ENCODE peak calls at places on chromosome 7, in five cellular contexts. T is HAP-1, R is thoracic aorta, Q is mammary epithelial cell, W is hepatocyte. S is an unnamed sample.
A peak's percentile ranks its signal among the peaks of the same experiment; 100 is the strongest.

GRCh38 chr7:99456288-99456687 is 9.7 kb downstream of the ATP5MF start:
- DNase-seq in T (no peak), R (no peak), Q (no peak), W (no peak), S (no peak)

GRCh38 chr7:99623091-99623693 is 6.4 kb downstream of the ZSCAN25 start:
- DNase-seq in T (no peak), R (no peak), Q (peak; percentile 90), W (no peak), S (no peak)

GRCh38 chr7:157018997-157019591 is 8.6 kb upstream of the MNX1 start:
- DNase-seq in T (no peak), R (no peak), Q (no peak), W (peak; percentile 16), S (peak; percentile 22)

GRCh38 chr7:109094-109493 is 83.3 kb upstream of the FAM20C start:
- DNase-seq in T (no peak), R (no peak), Q (no peak), W (no peak), S (no peak)

GRCh38 chr7:99447943-99448342 is 9.2 kb downstream of the CPSF4 start:
- DNase-seq in T (no peak), R (no peak), Q (no peak), W (no peak), S (no peak)

GRCh38 chr7:55124989-55125875 is 106.4 kb downstream of the EGFR start:
- DNase-seq in T (no peak), R (no peak), Q (no peak), W (no peak), S (no peak)

GRCh38 chr7:108254259-108254658 is 124.1 kb upstream of the LAMB4 start:
- DNase-seq in T (no peak), R (no peak), Q (no peak), W (no peak), S (no peak)

GRCh38 chr7:52455571-52455970 is 579.9 kb upstream of the POM121L12 start:
- DNase-seq in T (no peak), R (no peak), Q (no peak), W (no peak), S (no peak)

DNA sequence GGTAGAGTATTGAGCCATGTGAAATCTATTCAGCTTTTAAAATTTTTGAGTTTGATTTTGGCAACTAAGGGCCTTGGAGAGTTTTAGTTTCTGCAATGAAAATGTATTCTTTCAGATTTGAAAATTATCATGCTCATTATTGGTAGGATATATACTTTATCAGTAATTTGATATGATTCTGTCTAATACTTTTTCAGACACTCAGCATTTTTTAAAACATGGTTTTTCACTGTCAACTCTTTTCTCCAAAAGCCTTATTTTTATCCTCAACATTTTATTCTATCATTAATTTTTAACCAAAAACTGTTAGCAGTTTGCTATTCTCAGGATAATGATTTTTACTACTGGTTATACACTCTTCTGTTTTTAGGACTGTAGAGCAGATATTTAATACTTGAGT is 4.8 kb downstream of the ANKIB1 start:
- DNase-seq in T (no peak), R (no peak), Q (no peak), W (no peak), S (no peak)
- H3K4me1 ChIP-seq in T (peaks cover 13% of the 10 kb centered on the region), R (peaks cover 27% of the 10 kb centered on the region), Q (peaks cover 5% of the 10 kb centered on the region), W (peaks cover 15% of the 10 kb centered on the region), S (peaks cover 10% of the 10 kb centered on the region)

DNA sequence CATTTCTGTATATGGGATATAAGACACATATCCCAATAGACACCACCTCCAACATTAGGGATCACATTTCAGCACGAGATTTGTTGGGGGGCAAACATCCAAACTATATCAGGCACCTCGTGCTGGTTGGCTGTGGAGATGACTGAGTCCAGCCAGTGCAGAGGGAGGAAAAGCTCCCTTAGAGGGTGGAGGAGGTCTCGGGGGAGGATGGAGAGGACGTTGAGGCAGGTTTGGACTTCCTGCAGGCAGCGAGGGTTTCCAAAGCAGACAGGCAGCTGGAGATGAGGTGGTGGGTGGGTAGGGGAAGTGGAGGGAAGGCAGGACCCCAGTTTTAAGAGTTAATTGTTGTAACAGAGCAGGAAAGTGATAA is 56.7 kb downstream of the EEPD1 start:
- DNase-seq in T (no peak), R (no peak), Q (no peak), W (no peak), S (no peak)
- H3K4me1 ChIP-seq in T (no peaks in the 10 kb centered on the region), R (peaks cover 60% of the 10 kb centered on the region), Q (peaks cover 7% of the 10 kb centered on the region), W (peaks cover 31% of the 10 kb centered on the region), S (peaks cover 11% of the 10 kb centered on the region)

GRCh38 chr7:43328785-43329380 is 216.4 kb downstream of the HECW1 start:
- DNase-seq in T (no peak), R (no peak), Q (no peak), W (no peak), S (no peak)
- H3K4me1 ChIP-seq in T (no peaks in the 10 kb centered on the region), R (no peaks in the 10 kb centered on the region), Q (peaks cover 10% of the 10 kb centered on the region), W (no peaks in the 10 kb centered on the region), S (no peaks in the 10 kb centered on the region)

GRCh38 chr7:29453022-29453421 is 110.6 kb upstream of the PRR15 start:
- DNase-seq in T (no peak), R (no peak), Q (no peak), W (peak; percentile 50), S (no peak)
- H3K4me1 ChIP-seq in T (peaks cover 21% of the 10 kb centered on the region), R (no peaks in the 10 kb centered on the region), Q (peaks cover 6% of the 10 kb centered on the region), W (peaks cover 17% of the 10 kb centered on the region), S (no peaks in the 10 kb centered on the region)

GRCh38 chr7:129855935-129856717 is 96.6 kb downstream of the UBE2H start:
- DNase-seq in T (no peak), R (no peak), Q (no peak), W (no peak), S (no peak)

GRCh38 chr7:129855234-129855673 is 97.5 kb downstream of the UBE2H start:
- DNase-seq in T (no peak), R (no peak), Q (no peak), W (peak; percentile 43), S (no peak)

GRCh38 chr7:129859188-129859587 is 93.6 kb downstream of the UBE2H start:
- DNase-seq in T (no peak), R (no peak), Q (peak; percentile 48), W (no peak), S (no peak)

GRCh38 chr7:129857313-129857712 is 95.4 kb downstream of the UBE2H start:
- DNase-seq in T (no peak), R (no peak), Q (no peak), W (no peak), S (no peak)

GRCh38 chr7:129858490-129858889 is 94.3 kb downstream of the UBE2H start:
- DNase-seq in T (no peak), R (no peak), Q (no peak), W (no peak), S (no peak)
- H3K4me1 ChIP-seq in T (peaks cover 31% of the 10 kb centered on the region), R (peaks cover 100% of the 10 kb centered on the region), Q (peaks cover 22% of the 10 kb centered on the region), W (peaks cover 17% of the 10 kb centered on the region), S (no peaks in the 10 kb centered on the region)

GRCh38 chr7:27947581-27948278 is 207.8 kb downstream of the TAX1BP1 start:
- DNase-seq in T (no peak), R (no peak), Q (no peak), W (no peak), S (no peak)

GRCh38 chr7:27944626-27945025 is 204.7 kb downstream of the TAX1BP1 start:
- DNase-seq in T (no peak), R (peak; percentile 27), Q (no peak), W (no peak), S (no peak)

GRCh38 chr7:27945356-27945755 is 205.4 kb downstream of the TAX1BP1 start:
- DNase-seq in T (no peak), R (no peak), Q (no peak), W (no peak), S (no peak)

GRCh38 chr7:27948856-27949255 is 208.9 kb downstream of the TAX1BP1 start:
- DNase-seq in T (no peak), R (no peak), Q (no peak), W (no peak), S (no peak)

GRCh38 chr7:27946351-27946750 is 206.4 kb downstream of the TAX1BP1 start:
- DNase-seq in T (no peak), R (no peak), Q (no peak), W (no peak), S (no peak)
- H3K4me1 ChIP-seq in T (peaks cover 12% of the 10 kb centered on the region), R (no peaks in the 10 kb centered on the region), Q (no peaks in the 10 kb centered on the region), W (no peaks in the 10 kb centered on the region), S (peaks cover 2% of the 10 kb centered on the region)

GRCh38 chr7:30920021-30920583 is 8.4 kb downstream of the AQP1 start:
- DNase-seq in T (no peak), R (no peak), Q (no peak), W (no peak), S (no peak)
- H3K4me1 ChIP-seq in T (no peaks in the 10 kb centered on the region), R (peaks cover 80% of the 10 kb centered on the region), Q (peaks cover 8% of the 10 kb centered on the region), W (peaks cover 10% of the 10 kb centered on the region), S (no peaks in the 10 kb centered on the region)

GRCh38 chr7:144822223-144822622 is 13.6 kb downstream of the TPK1 start:
- DNase-seq in T (no peak), R (no peak), Q (no peak), W (no peak), S (no peak)
- H3K4me1 ChIP-seq in T (peaks cover 19% of the 10 kb centered on the region), R (peaks cover 36% of the 10 kb centered on the region), Q (no peaks in the 10 kb centered on the region), W (peaks cover 7% of the 10 kb centered on the region), S (no peaks in the 10 kb centered on the region)

DNA sequence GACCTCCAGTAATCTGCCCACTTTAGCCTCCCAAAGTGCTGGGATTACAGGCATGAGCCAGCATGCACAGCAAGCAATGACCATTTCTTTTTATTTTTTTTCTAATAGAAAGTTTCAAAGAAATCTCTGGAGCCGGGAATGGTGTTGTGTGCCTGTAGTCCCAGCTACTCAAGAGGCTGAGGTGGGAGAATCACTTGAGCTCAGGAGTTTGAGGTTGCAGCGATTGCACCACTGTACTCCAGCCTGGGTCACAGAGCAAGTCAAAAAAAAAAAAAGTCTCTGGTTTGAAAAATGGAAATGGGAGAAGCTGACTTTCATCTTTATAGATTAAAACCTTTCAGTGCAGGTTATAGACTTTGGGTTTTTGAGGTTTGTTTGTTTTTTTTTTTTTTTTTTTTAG is 44.8 kb upstream of the KMT2E start:
- DNase-seq in T (no peak), R (no peak), Q (no peak), W (no peak), S (no peak)
- H3K4me1 ChIP-seq in T (peaks cover 22% of the 10 kb centered on the region), R (peaks cover 82% of the 10 kb centered on the region), Q (peaks cover 34% of the 10 kb centered on the region), W (no peaks in the 10 kb centered on the region), S (peaks cover 4% of the 10 kb centered on the region)

S was measured in colonic mucosa.